ENCODE peak calls at places on chromosomes 2 and 18, in eight cellular contexts. Q, X, U, K, M, R, V and H are unnamed samples.

GRCh38 chr2:164044637-164045036 is 308.8 kb upstream of the FIGN start:
- DNase-seq in K (no peak), X (no peak), R (no peak), M (peak; percentile 38), U (no peak), Q (no peak), V (no peak), H (no peak)

GRCh38 chr18:3383381-3383915 is 66.5 kb upstream of the TGIF1 start:
- DNase-seq in K (no peak), M (peak; percentile 5), Q (no peak), V (no peak), U (peak; percentile 32), R (no peak), X (peak; percentile 81), H (no peak)

GRCh38 chr2:3633982-3634630 is 23.9 kb upstream of the ALLC start:
- DNase-seq in Q (no peak), X (no peak), R (no peak), V (no peak), K (peak; percentile 6), M (no peak), U (no peak), H (peak; percentile 6)

GRCh38 chr2:27871805-27872204 is 18.4 kb downstream of the RBKS start:
- DNase-seq in R (no peak), V (no peak), U (no peak), M (no peak), X (peak; percentile 5), K (no peak), Q (no peak), H (peak; percentile 43)

GRCh38 chr2:72923833-72924352 is 6.6 kb downstream of the EMX1 start:
- DNase-seq in M (no peak), V (peak; percentile 11), U (no peak), K (no peak), R (no peak), X (no peak), Q (no peak), H (no peak)

GRCh38 chr18:76443519-76444435 is 51.3 kb downstream of the ZNF516 start:
- DNase-seq in K (no peak), V (no peak), M (no peak), R (no peak), Q (no peak), U (no peak), X (no peak), H (no peak)

GRCh38 chr2:149451417-149452165 is 121.2 kb downstream of the LYPD6 start:
- DNase-seq in U (no peak), V (no peak), X (peak; percentile 71), Q (no peak), M (no peak), R (no peak), K (no peak), H (no peak)

GRCh38 chr18:697771-698170 is 14.7 kb downstream of the ENOSF1 start:
- DNase-seq in X (peak; percentile 25), M (no peak), K (no peak), V (no peak), R (no peak), U (no peak), Q (no peak), H (no peak)

GRCh38 chr18:13372405-13372995 is 153.9 kb downstream of the LDLRAD4 start:
- DNase-seq in M (no peak), K (no peak), R (no peak), X (no peak), V (no peak), Q (no peak), U (no peak), H (no peak)

GRCh38 chr2:33133436-33133835 is 186.7 kb downstream of the LTBP1 start:
- DNase-seq in Q (no peak), K (peak; percentile 35), U (no peak), X (no peak), M (peak; percentile 45), R (peak; percentile 94), V (no peak), H (no peak)

GRCh38 chr2:28994679-28995078 is 13.6 kb downstream of the TOGARAM2 start:
- DNase-seq in K (no peak), Q (no peak), R (no peak), U (no peak), V (no peak), X (no peak), M (no peak), H (no peak)

GRCh38 chr2:240024766-240025165 is 376 bp downstream of the NDUFA10 start:
- DNase-seq in K (no peak), V (no peak), R (no peak), U (peak; percentile 3), X (peak; percentile 8), M (no peak), Q (no peak), H (peak; percentile 18)

GRCh38 chr2:55761526-55761925 is 67.9 kb upstream of the PNPT1 start:
- DNase-seq in V (no peak), K (no peak), X (no peak), R (peak; percentile 63), M (peak; percentile 31), U (no peak), Q (no peak), H (no peak)

DNA sequence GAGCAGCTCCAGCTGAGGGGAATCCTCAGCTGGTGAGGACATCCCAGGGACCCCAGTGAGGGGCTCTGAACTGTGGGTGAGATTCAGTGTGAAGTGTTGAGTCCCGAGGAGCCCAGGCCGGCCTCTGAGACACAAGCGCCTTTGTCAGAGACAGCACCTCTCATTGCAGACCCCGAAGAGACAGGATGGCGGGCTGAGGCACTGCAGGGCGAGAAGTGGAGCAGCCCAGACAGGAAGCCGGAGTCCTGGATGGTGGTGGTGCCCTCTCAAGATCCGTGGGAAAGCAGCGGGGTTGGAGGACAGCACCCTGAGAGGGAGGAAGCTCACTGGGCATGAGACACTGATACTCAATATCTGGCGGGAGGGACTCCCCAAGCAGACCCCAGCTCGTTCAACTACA is 49.1 kb upstream of the ID2 start:
- DNase-seq in M (no peak), Q (no peak), X (no peak), V (no peak), K (no peak), R (no peak), U (no peak), H (no peak)
- H3K4me1 ChIP-seq in M (peaks cover 32% of the 10 kb centered on the region), Q (peaks cover 95% of the 10 kb centered on the region), X (no peaks in the 10 kb centered on the region), V (no peaks in the 10 kb centered on the region), K (peaks cover 7% of the 10 kb centered on the region), R (peaks cover 32% of the 10 kb centered on the region), U (peaks cover 16% of the 10 kb centered on the region), H (peaks cover 14% of the 10 kb centered on the region)

DNA sequence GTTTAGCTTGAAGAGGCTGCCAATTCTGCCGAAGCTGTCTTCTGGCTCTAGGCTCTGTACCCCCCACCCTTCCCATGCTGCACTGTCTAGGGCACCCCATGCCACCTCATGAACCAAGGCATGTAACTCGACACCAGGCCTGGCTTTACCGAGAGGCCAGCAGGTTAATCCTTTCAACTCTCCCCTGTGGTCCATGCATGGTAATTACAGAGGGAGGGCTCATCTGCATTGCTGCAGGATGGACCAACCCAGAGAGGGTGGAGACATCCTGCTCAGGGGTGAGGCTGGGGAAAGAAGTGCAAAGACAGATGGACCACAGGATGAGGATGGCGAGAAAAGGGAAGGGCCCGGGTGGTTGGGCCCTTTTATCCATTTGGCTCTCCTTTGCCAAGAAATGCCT is 65.8 kb downstream of the KCTD1 start:
- DNase-seq in Q (no peak), K (no peak), V (no peak), M (no peak), R (no peak), U (no peak), X (peak; percentile 88), H (no peak)
- H3K4me1 ChIP-seq in Q (peaks cover 93% of the 10 kb centered on the region), K (peaks cover 19% of the 10 kb centered on the region), V (no peaks in the 10 kb centered on the region), M (peaks cover 39% of the 10 kb centered on the region), R (peaks cover 11% of the 10 kb centered on the region), U (no peaks in the 10 kb centered on the region), X (peaks cover 2% of the 10 kb centered on the region), H (peaks cover 8% of the 10 kb centered on the region)

GRCh38 chr18:23495723-23496440 is 7.4 kb upstream of the RMC1 start:
- DNase-seq in X (no peak), V (peak; percentile 54), K (no peak), U (no peak), M (no peak), Q (no peak), R (no peak), H (no peak)
- H3K4me1 ChIP-seq in X (no peaks in the 10 kb centered on the region), V (no peaks in the 10 kb centered on the region), K (peaks cover 19% of the 10 kb centered on the region), U (peaks cover 4% of the 10 kb centered on the region), M (no peaks in the 10 kb centered on the region), Q (peaks cover 16% of the 10 kb centered on the region), R (peaks cover 2% of the 10 kb centered on the region), H (no peaks in the 10 kb centered on the region)

DNA sequence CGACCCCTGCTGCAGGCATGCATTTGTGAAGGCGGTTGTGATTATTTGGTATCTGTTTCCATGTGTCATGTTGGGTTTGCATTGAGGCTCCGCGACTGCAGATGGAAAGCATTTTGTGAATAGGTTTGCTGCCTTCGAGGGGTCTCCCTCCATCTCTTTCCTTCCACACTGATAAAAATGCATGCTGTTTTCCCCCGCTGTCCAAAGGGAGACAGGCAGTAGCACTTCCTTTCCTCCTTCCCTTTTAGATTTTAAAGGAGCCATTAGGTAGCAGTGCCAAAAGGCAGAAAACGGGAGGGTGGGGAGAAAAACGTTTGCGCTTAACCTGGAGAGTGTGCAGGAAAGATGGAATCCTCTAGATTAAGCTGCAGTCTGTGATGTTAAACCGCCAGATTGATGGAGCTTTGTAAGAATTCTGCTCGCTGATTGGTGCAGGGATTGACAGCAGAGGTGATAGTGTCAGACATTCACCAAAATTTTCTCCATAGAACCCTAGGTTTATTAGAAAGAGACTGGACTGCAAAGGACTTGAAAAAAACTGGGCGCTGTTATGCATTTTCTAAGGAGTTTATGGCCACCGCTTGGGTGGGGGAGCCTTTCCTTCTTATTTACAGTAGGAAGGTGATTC is 653 bp downstream of the MAPRE2 start:
- DNase-seq in Q (no peak), R (no peak), X (no peak), K (no peak), V (peak; percentile 35), U (no peak), M (no peak), H (no peak)
- H3K4me1 ChIP-seq in Q (peaks cover 25% of the 10 kb centered on the region), R (peaks cover 17% of the 10 kb centered on the region), X (peaks cover 10% of the 10 kb centered on the region), K (peaks cover 43% of the 10 kb centered on the region), V (no peaks in the 10 kb centered on the region), U (peaks cover 8% of the 10 kb centered on the region), M (peaks cover 21% of the 10 kb centered on the region), H (peaks cover 25% of the 10 kb centered on the region)

GRCh38 chr2:71337776-71338175 is 6.2 kb downstream of the ZNF638 start:
- DNase-seq in Q (no peak), R (no peak), M (no peak), X (no peak), U (no peak), V (no peak), K (no peak), H (no peak)
- H3K4me1 ChIP-seq in Q (peaks cover 8% of the 10 kb centered on the region), R (peaks cover 7% of the 10 kb centered on the region), M (peaks cover 3% of the 10 kb centered on the region), X (peaks cover 3% of the 10 kb centered on the region), U (peaks cover 6% of the 10 kb centered on the region), V (peaks cover 5% of the 10 kb centered on the region), K (peaks cover 97% of the 10 kb centered on the region), H (peaks cover 85% of the 10 kb centered on the region)

DNA sequence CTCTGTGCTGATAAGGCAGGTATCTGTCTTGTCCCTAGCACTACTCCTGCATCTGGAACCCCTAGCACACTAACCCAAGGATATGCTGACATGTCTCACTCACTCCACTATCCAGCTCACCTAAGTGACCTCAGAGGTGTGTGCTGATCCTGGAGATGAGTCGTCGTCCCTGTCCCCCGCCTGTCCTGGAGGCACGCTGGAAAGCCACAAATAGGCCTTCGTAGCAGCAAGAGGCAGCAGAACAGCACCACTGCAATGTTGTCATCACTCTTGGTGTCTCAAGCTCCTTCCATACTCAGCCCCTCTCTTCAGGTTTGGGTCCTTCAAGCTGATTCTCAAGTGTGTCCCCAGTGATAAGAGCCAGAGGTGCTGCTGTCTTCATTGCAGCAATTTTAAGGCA is 73.0 kb upstream of the ITGA6 start:
- DNase-seq in K (no peak), X (no peak), U (no peak), R (no peak), Q (no peak), V (no peak), M (no peak), H (no peak)
- H3K4me1 ChIP-seq in K (peaks cover 39% of the 10 kb centered on the region), X (no peaks in the 10 kb centered on the region), U (no peaks in the 10 kb centered on the region), R (no peaks in the 10 kb centered on the region), Q (peaks cover 7% of the 10 kb centered on the region), V (no peaks in the 10 kb centered on the region), M (no peaks in the 10 kb centered on the region), H (peaks cover 64% of the 10 kb centered on the region)